ENCODE peak calls at places on chromosomes 1 and 21, in nine cellular contexts. G is H1, D is prostate gland, J is tibial nerve, F is breast epithelium, V is spleen, O is transverse colon, K is heart left ventricle, T is NB4. H is an unnamed sample.

GRCh38 chr21:35120631-35121180 is 71.6 kb upstream of the RUNX1 start:
- DNase-seq in J (no peak), T (no peak), G (no peak), K (no peak), D (no peak), O (no peak), F (no peak), V (no peak), H (no peak)

GRCh38 chr21:18370292-18370691 is 33.3 kb downstream of the TMPRSS15 start:
- DNase-seq in F (no peak), K (no peak), G (no peak), V (no peak), T (no peak), J (no peak), D (no peak), O (no peak), H (no peak)

GRCh38 chr1:160620942-160621632 is 25.8 kb downstream of the SLAMF1 start:
- DNase-seq in T (no peak), D (no peak), V (no peak), G (no peak), O (no peak), J (no peak), F (no peak), K (no peak), H (no peak)

GRCh38 chr1:62735491-62736171 is 47.4 kb upstream of the DOCK7 start:
- DNase-seq in G (no peak), J (no peak), V (no peak), O (no peak), K (no peak), F (no peak), T (no peak), D (no peak), H (no peak)

GRCh38 chr1:46413596-46413985 is 19.5 kb downstream of the FAAH start:
- DNase-seq in D (no peak), F (no peak), O (no peak), T (peak), K (no peak), V (no peak), G (no peak), J (no peak), H (no peak)

GRCh38 chr1:167288390-167289062 is 67.8 kb downstream of the POU2F1 start:
- DNase-seq in G (no peak), K (no peak), D (no peak), F (no peak), J (no peak), V (no peak), T (no peak), O (no peak), H (no peak)

GRCh38 chr1:154751690-154752089 is 118.4 kb downstream of the KCNN3 start:
- DNase-seq in F (no peak), D (no peak), J (no peak), G (no peak), O (no peak), V (no peak), T (peak), K (no peak), H (no peak)

GRCh38 chr1:151352001-151352718 is 5.1 kb upstream of the RFX5 start:
- DNase-seq in T (no peak), F (no peak), G (no peak), V (peak), J (no peak), K (no peak), D (no peak), O (no peak), H (no peak)

GRCh38 chr1:21539933-21540332 is 30.7 kb downstream of the ALPL start:
- DNase-seq in T (peak), O (peak), D (peak), J (no peak), F (peak), G (no peak), K (peak), V (no peak), H (peak)
- TF ChIP-seq CTCF in T (peak), O (peak), D (peak), J (no peak), F (peak), G (peak), K (peak), V (peak), H (no peak)

DNA sequence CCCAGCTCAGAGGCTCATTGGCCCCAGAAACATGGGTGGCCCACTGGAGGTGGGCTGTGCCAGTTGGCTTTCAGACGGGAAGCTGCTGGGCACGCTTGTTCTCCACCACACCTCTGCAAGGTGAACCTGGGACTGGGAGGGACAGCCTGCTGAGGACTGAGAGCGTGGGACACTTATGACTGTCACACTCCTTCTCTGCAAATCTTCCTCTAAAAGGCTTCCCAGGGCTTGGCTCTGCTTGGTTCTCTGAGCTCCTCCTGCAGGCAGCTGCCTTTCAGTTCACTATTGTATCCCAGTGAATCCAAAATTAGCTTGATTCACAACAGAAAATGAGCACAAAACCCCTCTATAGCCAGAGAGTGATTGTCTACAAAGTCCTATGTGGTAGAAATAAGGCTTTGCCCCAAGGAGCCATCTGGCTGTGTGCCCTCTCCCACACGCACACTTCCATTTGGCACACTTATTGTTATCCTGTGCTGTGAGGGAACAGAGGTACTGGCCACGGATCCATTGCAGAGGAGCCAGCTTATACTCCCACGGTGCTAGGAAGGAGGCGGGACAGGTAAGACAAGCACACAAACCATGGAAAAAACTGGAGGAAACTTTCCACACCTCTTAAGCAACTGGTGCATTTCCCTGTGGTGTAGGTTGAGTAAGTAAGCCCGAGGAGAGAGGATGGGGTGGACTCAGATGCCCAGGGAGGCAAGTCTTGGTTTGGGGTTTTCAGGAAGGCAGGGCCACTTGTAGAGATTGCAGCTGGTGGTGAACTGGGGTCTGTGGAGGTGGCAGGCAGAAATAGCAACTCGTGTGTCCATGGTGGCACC is 18.9 kb upstream of the BTG2 start:
- DNase-seq in O (peak), V (peak), K (no peak), D (no peak), F (peak), G (no peak), J (no peak), T (peak), H (no peak)
- TF ChIP-seq POLR2A in O (peak), V (no peak), K (no peak), D (no peak), F (peak), G (no peak), J (no peak), T (no peak), H (no peak)

DNA sequence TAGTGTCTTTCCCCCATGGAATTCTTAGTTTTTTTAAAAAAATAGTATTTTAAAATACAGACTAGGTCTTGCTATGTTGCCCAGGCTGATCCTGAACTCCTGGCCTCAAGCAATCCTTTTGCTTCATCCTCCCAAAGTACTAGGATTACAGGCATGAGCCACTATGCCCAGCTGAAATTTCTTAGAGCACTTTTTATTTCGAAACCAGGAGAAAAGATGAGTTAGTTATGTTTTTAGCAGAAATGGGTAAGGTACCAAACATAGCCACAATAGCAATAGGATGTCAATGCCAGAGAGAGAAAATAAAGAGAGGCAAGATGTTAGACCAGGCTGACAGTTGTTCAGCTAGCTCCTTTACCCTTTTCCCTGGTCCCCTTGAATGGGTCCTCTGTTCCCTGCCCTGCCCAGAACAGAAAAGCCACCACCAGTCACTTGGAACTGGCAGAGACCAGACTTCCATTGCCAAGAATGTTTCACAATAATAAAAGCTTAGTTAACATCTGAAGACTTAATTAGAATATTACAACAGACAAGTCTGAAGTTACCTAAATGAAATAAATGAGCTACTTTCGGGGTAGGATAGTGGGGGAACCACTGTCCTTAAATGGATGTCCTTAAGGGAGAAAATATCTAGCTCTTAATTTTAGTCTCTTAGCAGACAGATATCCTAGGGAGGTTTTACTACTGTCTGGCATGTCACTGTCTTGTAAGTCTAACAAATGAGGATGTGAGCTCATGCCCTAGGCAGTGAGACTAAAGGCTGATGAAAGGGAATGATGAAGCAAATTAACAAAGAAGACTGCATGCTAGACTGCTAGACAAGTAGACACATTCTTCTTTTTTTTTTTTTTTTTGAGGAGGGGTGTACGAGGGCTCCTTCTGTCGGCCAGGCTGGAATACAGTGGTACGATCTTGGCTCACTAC is 54.2 kb downstream of the ABL2 start:
- DNase-seq in J (peak), V (no peak), K (no peak), D (peak), O (no peak), F (peak), G (no peak), T (peak), H (no peak)
- TF ChIP-seq CTCF in J (no peak), V (no peak), K (no peak), D (no peak), O (no peak), F (no peak), G (no peak), T (no peak), H (no peak)

DNA sequence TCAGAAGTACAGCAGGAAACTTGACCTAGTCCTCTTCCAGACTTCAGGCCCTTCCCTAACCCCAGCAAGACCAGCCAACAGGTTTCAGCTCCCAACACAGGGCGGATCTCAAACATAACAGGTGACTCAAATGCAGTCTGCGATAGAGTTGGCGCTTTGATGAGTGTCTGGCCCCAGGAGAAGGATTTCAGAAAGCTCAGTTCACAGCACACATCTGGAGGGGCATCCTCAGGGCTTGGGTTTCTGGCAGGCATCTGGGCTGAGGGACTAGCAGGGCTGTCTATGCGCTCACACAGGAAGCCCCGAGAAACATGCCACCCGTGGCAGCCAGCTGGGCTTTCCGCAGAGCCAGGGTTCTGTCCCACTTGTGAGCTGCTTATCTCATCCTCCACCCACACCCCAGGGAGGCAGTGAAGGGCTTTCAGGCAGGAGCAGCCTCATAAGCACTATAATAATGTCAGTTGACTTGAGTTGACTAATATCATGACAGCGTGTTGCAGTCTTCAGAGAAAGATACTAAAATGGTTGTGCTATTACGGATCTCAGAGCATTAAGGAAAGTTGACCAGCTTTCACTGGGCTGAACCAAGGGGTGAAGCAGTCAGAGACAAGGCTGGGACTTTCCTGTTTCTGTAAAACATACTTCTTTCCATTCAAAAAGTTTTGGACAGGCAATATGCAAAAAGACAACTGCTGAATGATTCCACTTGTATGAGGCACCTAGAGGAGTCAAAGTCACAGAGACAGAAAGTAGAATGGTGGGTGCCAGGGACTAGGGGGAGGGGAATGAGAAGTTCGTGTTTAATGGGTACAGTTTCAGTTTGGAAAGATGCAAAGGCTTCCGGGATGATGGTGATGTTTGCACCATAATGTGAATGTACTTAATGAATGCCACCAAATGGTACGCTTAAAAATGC is 233.0 kb upstream of the IRF2BP2 start:
- DNase-seq in O (no peak), G (no peak), K (peak), T (peak), F (no peak), J (no peak), D (no peak), V (peak), H (peak)
- TF ChIP-seq POLR2A in O (no peak), G (no peak), K (no peak), T (no peak), F (no peak), J (no peak), D (no peak), V (no peak), H (no peak)

DNA sequence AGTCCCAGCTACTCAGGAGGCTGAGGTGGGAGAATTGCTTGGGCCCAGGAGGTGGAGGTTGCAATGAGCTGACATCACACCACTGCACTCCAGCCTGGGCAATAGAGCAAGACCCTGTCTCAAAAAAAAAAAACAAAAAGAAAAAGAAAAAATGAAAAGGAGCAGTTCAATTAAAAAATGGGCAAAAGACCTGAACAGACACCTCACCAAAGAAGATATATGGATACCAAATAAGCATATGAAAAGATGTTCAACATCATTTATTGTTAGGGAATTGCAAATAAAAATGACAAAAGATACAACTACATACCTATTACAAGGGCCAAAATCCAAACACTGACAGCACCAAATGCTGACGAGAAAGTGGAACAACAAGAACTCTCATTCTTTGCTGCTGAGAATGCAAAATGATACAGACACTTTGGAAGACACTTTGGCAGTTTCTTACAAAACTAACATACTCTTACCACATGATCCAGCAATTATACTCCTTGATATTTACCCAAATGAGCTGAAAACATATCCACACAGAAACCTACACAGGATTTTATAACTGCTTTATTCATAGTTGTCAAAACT is 28.7 kb upstream of the ATP5PO start:
- DNase-seq in V (no peak), F (no peak), O (no peak), T (no peak), G (no peak), D (no peak), J (no peak), K (no peak), H (no peak)
- TF ChIP-seq CTCF in V (no peak), F (no peak), O (no peak), T (no peak), G (no peak), D (no peak), J (no peak), K (no peak), H (no peak)

DNA sequence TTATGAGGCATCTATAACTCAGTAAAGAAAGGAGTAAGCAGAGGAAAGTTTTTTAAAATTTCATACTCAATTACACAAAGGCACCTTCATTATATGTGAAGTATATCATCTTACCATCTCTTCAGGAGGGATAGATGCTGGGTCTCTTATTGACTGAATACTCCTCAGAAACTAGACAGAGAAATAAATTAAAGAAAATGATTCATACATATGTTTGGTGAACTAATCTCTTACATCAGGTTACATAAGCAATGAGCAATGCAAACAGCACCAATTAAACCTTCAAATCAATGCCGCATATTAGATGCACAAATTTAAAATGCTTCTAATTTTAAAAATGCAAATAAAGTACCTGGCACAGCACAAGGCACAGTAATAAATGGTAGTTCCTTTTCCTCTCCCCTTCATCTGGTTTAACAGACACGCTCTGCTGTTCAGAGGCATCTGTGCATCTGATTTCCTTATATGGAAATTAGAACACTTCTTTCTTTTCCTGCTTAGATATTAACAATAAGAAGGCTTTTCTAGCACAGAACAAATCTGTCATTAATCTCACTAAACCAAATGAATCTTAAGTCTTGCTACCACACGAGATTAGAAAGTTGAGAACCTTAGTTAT is 20.0 kb downstream of the SCYL3 start:
- DNase-seq in D (no peak), F (no peak), G (no peak), J (no peak), V (no peak), O (no peak), T (no peak), K (no peak), H (no peak)
- TF ChIP-seq POLR2A in D (no peak), F (no peak), G (no peak), J (no peak), V (no peak), O (no peak), T (no peak), K (no peak), H (no peak)

GRCh38 chr1:47690341-47691244 is 252.7 kb downstream of the FOXD2 start:
- DNase-seq in K (no peak), T (no peak), J (no peak), V (peak), O (no peak), D (no peak), F (no peak), G (no peak), H (no peak)
- TF ChIP-seq CTCF in K (no peak), T (no peak), J (no peak), V (no peak), O (no peak), D (no peak), F (no peak), G (no peak), H (no peak)

H was measured in lower leg skin.